ENCODE peak calls at places on chromosomes 6 and 20, in nine cellular contexts. Q is transverse colon, Y is SK-N-SH, I is A549, H is esophagus muscularis mucosa, G is K562, V is suprapubic skin, A is upper lobe of left lung, Z is tibial nerve. M is an unnamed sample.

GRCh38 chr6:35385457-35386202 is 43.3 kb downstream of the PPARD start:
- DNase-seq in I (no peak), G (no peak), A (no peak), Z (peak; percentile 43), V (no peak), H (no peak), Q (peak; percentile 26), Y (no peak), M (peak; percentile 71)

GRCh38 chr6:168216741-168217140 is 102.8 kb downstream of the DACT2 start:
- DNase-seq in H (no peak), G (no peak), Y (no peak), Z (no peak), I (no peak), Q (no peak), V (no peak), A (no peak), M (no peak)

GRCh38 chr6:39365281-39366074 is 43.0 kb upstream of the KCNK16 start:
- DNase-seq in G (no peak), Q (no peak), V (no peak), I (no peak), H (no peak), A (no peak), Z (no peak), Y (no peak), M (no peak)

GRCh38 chr6:139256087-139256486 is 35.7 kb downstream of the TXLNB start:
- DNase-seq in Z (peak; percentile 31), Q (no peak), I (no peak), A (no peak), G (no peak), Y (no peak), H (no peak), V (no peak), M (no peak)

GRCh38 chr20:16601019-16601418 is 27.8 kb upstream of the KIF16B start:
- DNase-seq in Z (no peak), G (no peak), Y (no peak), Q (no peak), V (no peak), I (no peak), A (no peak), H (peak; percentile 75), M (no peak)

GRCh38 chr6:33782561-33782960 is 6.4 kb downstream of the LEMD2 start:
- DNase-seq in H (no peak), V (no peak), Y (no peak), I (no peak), Q (no peak), Z (no peak), A (no peak), G (no peak), M (no peak)

GRCh38 chr6:109816452-109817374 is 125.6 kb downstream of the FIG4 start:
- DNase-seq in V (no peak), Z (no peak), Y (no peak), H (peak; percentile 75), I (no peak), A (no peak), G (no peak), Q (no peak), M (no peak)

GRCh38 chr6:80610821-80611220 is 504.4 kb downstream of the BCKDHB start:
- DNase-seq in Y (no peak), H (no peak), Z (no peak), I (peak; percentile 1), G (no peak), V (no peak), A (no peak), Q (no peak), M (no peak)

GRCh38 chr6:113442040-113442439 is 415.1 kb upstream of the MARCKS start:
- DNase-seq in Z (no peak), Y (no peak), H (no peak), G (no peak), A (no peak), I (no peak), Q (no peak), V (no peak), M (no peak)

GRCh38 chr6:15245361-15246216 is at the start of gene JARID2:
- DNase-seq in Q (peak; percentile 99), H (peak; percentile 99), Z (peak; percentile 99), I (peak; percentile 82), A (peak; percentile 99), Y (peak; percentile 97), G (peak; percentile 97), V (peak; percentile 99), M (peak; percentile 99)
- TF ChIP-seq EP300 in Q (no peak), H (no peak), Z (no peak), I (no peak), A (no peak), Y (no peak), G (peak; percentile 14), V (no peak), M (no peak)

DNA sequence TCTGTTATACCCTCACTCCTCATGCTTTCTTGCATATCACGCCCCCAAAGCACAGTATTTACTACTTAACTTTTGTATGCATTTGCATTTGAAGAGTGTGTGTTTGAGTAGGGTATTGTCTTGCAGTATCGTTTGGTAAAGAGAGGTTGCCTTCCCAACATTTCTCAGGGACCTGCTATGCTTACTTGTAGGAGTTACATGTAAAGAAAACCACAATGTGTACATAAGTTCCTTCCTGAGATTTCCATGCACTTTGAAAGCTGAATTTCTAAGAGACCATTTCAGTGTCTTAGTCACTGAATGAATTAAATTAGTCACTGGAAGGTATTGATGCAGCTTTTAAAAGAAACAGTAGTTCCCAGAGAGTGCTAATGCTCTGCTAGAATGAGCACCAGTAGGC is 159.3 kb upstream of the LAMA2 start:
- DNase-seq in I (no peak), A (no peak), H (no peak), Q (no peak), Y (no peak), V (no peak), Z (no peak), G (no peak), M (no peak)
- TF ChIP-seq EP300 in I (no peak), A (no peak), H (no peak), Q (no peak), Y (no peak), V (no peak), Z (no peak), G (no peak), M (no peak)

DNA sequence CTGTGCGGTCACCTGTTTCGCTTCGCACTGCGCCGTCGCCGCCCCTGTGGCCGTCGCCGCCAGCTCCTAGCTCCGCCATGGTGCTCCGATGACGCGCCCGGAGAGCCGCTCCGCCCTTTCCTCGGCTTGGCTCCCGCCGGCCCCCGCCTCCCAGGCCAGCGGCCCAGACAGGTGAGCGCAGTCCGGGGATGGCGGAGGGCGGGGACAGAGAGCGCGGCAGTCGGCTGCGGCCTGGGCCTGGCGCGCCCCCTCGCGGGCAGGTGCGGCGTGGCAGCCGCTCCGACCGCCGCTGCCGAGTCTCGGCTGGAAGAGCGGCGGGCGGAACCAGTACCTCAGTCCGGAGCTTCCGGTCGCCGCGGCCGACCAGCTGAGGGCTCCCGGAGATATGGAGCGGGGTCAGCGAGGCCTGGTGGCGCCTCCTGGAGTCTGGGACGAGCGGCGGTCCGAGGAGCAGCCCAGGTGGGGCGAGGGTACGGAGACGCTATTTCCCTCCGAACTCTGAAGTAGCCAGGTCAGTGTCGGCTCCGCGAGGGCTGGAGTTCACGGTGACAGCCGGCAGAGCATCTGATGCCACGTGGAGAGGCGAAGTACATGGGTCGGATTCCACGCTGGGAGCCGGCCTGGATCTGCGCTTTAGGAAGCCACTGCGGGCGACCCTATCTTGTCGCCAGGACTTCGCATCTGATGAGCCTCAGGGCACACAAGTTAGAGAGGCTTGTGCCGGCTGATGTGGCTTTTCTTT is at the start of gene MAP7:
- DNase-seq in Q (peak; percentile 91), V (peak; percentile 85), G (peak; percentile 84), Z (no peak), H (no peak), Y (peak; percentile 88), A (peak; percentile 87), I (peak; percentile 58), M (peak; percentile 70)
- TF ChIP-seq EP300 in Q (no peak), V (no peak), G (no peak), Z (no peak), H (no peak), Y (no peak), A (no peak), I (no peak), M (no peak)

DNA sequence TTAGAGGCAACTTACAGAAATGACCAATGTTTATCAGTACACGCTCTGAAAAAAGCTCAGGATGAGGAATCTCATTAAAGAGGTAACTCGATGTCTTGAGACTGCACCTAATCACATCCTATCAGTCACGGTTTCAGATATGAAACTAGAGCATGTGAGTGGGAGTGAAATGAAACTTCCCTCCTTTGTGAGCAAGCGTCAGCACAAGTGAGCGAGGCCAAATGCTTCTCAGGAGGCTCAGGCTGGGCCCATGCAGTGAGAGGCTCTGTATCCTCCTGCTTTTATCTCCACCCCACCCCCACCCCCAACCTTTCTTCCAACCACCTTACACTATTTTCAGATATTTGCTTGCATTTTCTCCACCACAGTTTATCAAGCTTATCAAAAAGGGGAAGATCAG is 140.8 kb upstream of the RIMS1 start:
- DNase-seq in Q (no peak), G (no peak), A (no peak), V (no peak), Y (no peak), Z (no peak), I (no peak), H (no peak), M (no peak)
- TF ChIP-seq EP300 in Q (no peak), G (no peak), A (no peak), V (no peak), Y (no peak), Z (no peak), I (no peak), H (no peak), M (no peak)

DNA sequence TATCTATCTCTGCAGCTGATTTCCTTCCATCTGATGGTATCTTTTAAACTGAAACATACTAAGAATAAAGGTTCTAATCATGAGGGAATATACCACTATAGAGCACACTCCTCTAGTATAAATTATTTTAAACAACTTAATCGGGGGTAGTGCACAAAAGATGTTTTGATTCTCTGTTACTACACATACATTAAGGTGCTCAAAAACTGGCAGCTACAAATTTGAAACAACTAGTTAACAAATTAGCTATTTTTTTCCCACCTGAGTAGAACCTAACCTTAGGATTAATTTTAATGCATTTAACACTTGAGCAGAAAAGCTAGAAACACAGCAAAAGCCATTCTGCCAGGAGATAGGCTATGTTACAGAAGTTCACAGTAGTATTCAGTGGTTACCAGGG is 23.0 kb downstream of the CCNC start:
- DNase-seq in I (no peak), V (no peak), Z (no peak), H (no peak), G (no peak), Q (no peak), A (no peak), Y (no peak), M (no peak)
- TF ChIP-seq EP300 in I (no peak), V (no peak), Z (no peak), H (no peak), G (no peak), Q (no peak), A (no peak), Y (no peak), M (no peak)